ENCODE peak calls at places on chromosome 21, in six cellular contexts. Z, I, K, Q, B and Y are unnamed samples.

GRCh38 chr21:44518684-44519083 is 21.3 kb downstream of the KRTAP10-1 start:
- DNase-seq in Z (no peak), I (no peak), K (no peak), Q (no peak), B (no peak), Y (no peak)

GRCh38 chr21:37253991-37254390 is 13.1 kb downstream of the VPS26C start:
- DNase-seq in Z (no peak), I (no peak), K (no peak), Q (no peak), B (peak), Y (no peak)

GRCh38 chr21:33368576-33368975 is 34.6 kb upstream of the IFNGR2 start:
- DNase-seq in Z (no peak), I (no peak), K (no peak), Q (no peak), B (no peak), Y (no peak)

GRCh38 chr21:33543505-33544129 is 779 bp downstream of the SON start:
- DNase-seq in Z (peak), I (peak), K (no peak), Q (peak), B (no peak), Y (peak)

GRCh38 chr21:37758997-37759396 is 157.3 kb downstream of the KCNJ6 start:
- DNase-seq in Z (peak), I (no peak), K (no peak), Q (no peak), B (peak), Y (peak)

GRCh38 chr21:40146201-40146890 is 279.1 kb downstream of the PCP4 start:
- DNase-seq in Z (no peak), I (no peak), K (no peak), Q (no peak), B (no peak), Y (peak)

GRCh38 chr21:16437586-16437985 is 707.8 kb downstream of the USP25 start:
- DNase-seq in Z (no peak), I (no peak), K (no peak), Q (no peak), B (no peak), Y (no peak)

GRCh38 chr21:41771625-41771945 is 4.7 kb upstream of the RIPK4 start:
- DNase-seq in Z (no peak), I (no peak), K (no peak), Q (no peak), B (no peak), Y (no peak)

GRCh38 chr21:37904879-37905278 is 11.4 kb downstream of the KCNJ6 start:
- DNase-seq in Z (no peak), I (no peak), K (no peak), Q (no peak), B (no peak), Y (no peak)

GRCh38 chr21:30256100-30256499 is 26.6 kb downstream of the KRTAP24-1 start:
- DNase-seq in Z (no peak), I (no peak), K (no peak), Q (no peak), B (no peak), Y (no peak)

GRCh38 chr21:30710499-30710898 is 8.1 kb downstream of the KRTAP21-3 start:
- DNase-seq in Z (no peak), I (no peak), K (no peak), Q (no peak), B (no peak), Y (no peak)

GRCh38 chr21:19048088-19048672 is 644.6 kb upstream of the TMPRSS15 start:
- DNase-seq in Z (no peak), I (no peak), K (no peak), Q (no peak), B (no peak), Y (no peak)

GRCh38 chr21:45317401-45318145 is 29.9 kb upstream of the POFUT2 start:
- DNase-seq in Z (no peak), I (no peak), K (no peak), Q (no peak), B (peak), Y (no peak)

GRCh38 chr21:39647476-39647875 is 34.7 kb downstream of the B3GALT5 start:
- DNase-seq in Z (no peak), I (no peak), K (no peak), Q (no peak), B (no peak), Y (no peak)

GRCh38 chr21:36422279-36423098 is 37.3 kb downstream of the CHAF1B start:
- DNase-seq in Z (peak), I (no peak), K (no peak), Q (no peak), B (peak), Y (no peak)

GRCh38 chr21:38984982-38985422 is 179.3 kb downstream of the ETS2 start:
- DNase-seq in Z (no peak), I (no peak), K (no peak), Q (no peak), B (peak), Y (no peak)

GRCh38 chr21:43884012-43884860 is 19.2 kb downstream of the AGPAT3 start:
- DNase-seq in Z (no peak), I (no peak), K (no peak), Q (no peak), B (no peak), Y (no peak)

GRCh38 chr21:43684424-43684823 is 25.1 kb downstream of the RRP1B start:
- DNase-seq in Z (no peak), I (no peak), K (no peak), Q (no peak), B (no peak), Y (no peak)

GRCh38 chr21:40177979-40178378 is 310.7 kb downstream of the PCP4 start:
- DNase-seq in Z (no peak), I (no peak), K (no peak), Q (no peak), B (no peak), Y (no peak)

GRCh38 chr21:46562964-46563607 is 41.8 kb downstream of the S100B start:
- DNase-seq in Z (no peak), I (no peak), K (no peak), Q (no peak), B (no peak), Y (no peak)

GRCh38 chr21:44349416-44349846 is 4.0 kb upstream of the TRPM2 start:
- DNase-seq in Z (no peak), I (no peak), K (no peak), Q (no peak), B (no peak), Y (no peak)

GRCh38 chr21:41366522-41367151 is 4.8 kb downstream of the MX2 start:
- DNase-seq in Z (no peak), I (no peak), K (no peak), Q (no peak), B (peak), Y (peak)

GRCh38 chr21:17900281-17900989 is 81.3 kb upstream of the C21orf91 start:
- DNase-seq in Z (no peak), I (no peak), K (peak), Q (no peak), B (no peak), Y (no peak)

GRCh38 chr21:34345091-34345871 is 18.5 kb upstream of the KCNE2 start:
- DNase-seq in Z (no peak), I (no peak), K (no peak), Q (no peak), B (peak), Y (peak)

GRCh38 chr21:31781737-31782136 is 49.8 kb upstream of the SCAF4 start:
- DNase-seq in Z (no peak), I (no peak), K (no peak), Q (no peak), B (peak), Y (no peak)

GRCh38 chr21:14121719-14122118 is 89.0 kb downstream of the LIPI start:
- DNase-seq in Z (no peak), I (no peak), K (no peak), Q (no peak), B (no peak), Y (no peak)

GRCh38 chr21:39218082-39218409 is 34.8 kb upstream of the PSMG1 start:
- DNase-seq in Z (no peak), I (no peak), K (no peak), Q (no peak), B (no peak), Y (no peak)

GRCh38 chr21:45309069-45309521 is 21.4 kb upstream of the POFUT2 start:
- DNase-seq in Z (peak), I (peak), K (peak), Q (peak), B (peak), Y (no peak)

GRCh38 chr21:16768096-16768495 is 744.7 kb upstream of the CXADR start:
- DNase-seq in Z (no peak), I (no peak), K (no peak), Q (no peak), B (no peak), Y (no peak)

GRCh38 chr21:42233067-42233981 is 14.4 kb downstream of the ABCG1 start:
- DNase-seq in Z (no peak), I (peak), K (peak), Q (peak), B (peak), Y (no peak)